ENCODE peak calls at places on chromosomes 7 and 10, in eight cellular contexts. A, Q, K, D, Y, F, C and Z are unnamed samples.

GRCh38 chr7:129875745-129876411 is 76.9 kb downstream of the UBE2H start:
- DNase-seq in K (no peak), Y (no peak), A (no peak), C (no peak), D (no peak), Q (no peak), F (peak; percentile 30), Z (no peak)

GRCh38 chr7:105934577-105935185 is 28.4 kb upstream of the CDHR3 start:
- DNase-seq in C (peak; percentile 27), Q (peak; percentile 26), F (peak; percentile 55), K (peak; percentile 56), A (no peak), D (peak; percentile 47), Y (no peak), Z (no peak)

GRCh38 chr7:45700556-45700955 is 126.4 kb downstream of the ADCY1 start:
- DNase-seq in D (peak; percentile 15), F (no peak), K (peak; percentile 23), Y (peak; percentile 80), A (peak; percentile 65), C (no peak), Q (peak; percentile 44), Z (no peak)

GRCh38 chr10:63627376-63627775 is 106.2 kb downstream of the REEP3 start:
- DNase-seq in Q (no peak), F (no peak), A (no peak), C (no peak), D (no peak), K (no peak), Y (no peak), Z (no peak)

GRCh38 chr7:147540743-147541142 is 1049.8 kb upstream of the C7orf33 start:
- DNase-seq in Q (no peak), K (no peak), C (no peak), Y (no peak), A (no peak), D (no peak), F (no peak), Z (no peak)

GRCh38 chr10:113961261-113961938 is 82.3 kb upstream of the ADRB1 start:
- DNase-seq in K (no peak), Y (no peak), F (no peak), C (no peak), D (no peak), Q (no peak), A (no peak), Z (no peak)

GRCh38 chr10:100996678-100997363 is 2.8 kb upstream of the LZTS2 start:
- DNase-seq in K (peak; percentile 49), F (peak; percentile 40), A (peak; percentile 91), C (no peak), Y (no peak), D (peak; percentile 55), Q (no peak), Z (no peak)

GRCh38 chr7:37062019-37062418 is 337.7 kb upstream of the AOAH start:
- DNase-seq in D (no peak), C (no peak), Y (no peak), K (no peak), Q (no peak), F (no peak), A (no peak), Z (no peak)

GRCh38 chr7:118918556-118918955 is 694.1 kb downstream of the ANKRD7 start:
- DNase-seq in K (no peak), C (no peak), D (no peak), Q (no peak), F (peak; percentile 19), A (no peak), Y (no peak), Z (no peak)

GRCh38 chr7:156334636-156335035 is 305.9 kb upstream of the RNF32 start:
- DNase-seq in Q (no peak), C (no peak), D (no peak), F (no peak), A (no peak), K (no peak), Y (no peak), Z (no peak)

GRCh38 chr7:919114-919442 is 35.4 kb downstream of the ADAP1 start:
- DNase-seq in K (no peak), F (no peak), Q (peak; percentile 8), C (no peak), Y (peak; percentile 54), A (peak; percentile 70), D (peak; percentile 4), Z (no peak)

DNA sequence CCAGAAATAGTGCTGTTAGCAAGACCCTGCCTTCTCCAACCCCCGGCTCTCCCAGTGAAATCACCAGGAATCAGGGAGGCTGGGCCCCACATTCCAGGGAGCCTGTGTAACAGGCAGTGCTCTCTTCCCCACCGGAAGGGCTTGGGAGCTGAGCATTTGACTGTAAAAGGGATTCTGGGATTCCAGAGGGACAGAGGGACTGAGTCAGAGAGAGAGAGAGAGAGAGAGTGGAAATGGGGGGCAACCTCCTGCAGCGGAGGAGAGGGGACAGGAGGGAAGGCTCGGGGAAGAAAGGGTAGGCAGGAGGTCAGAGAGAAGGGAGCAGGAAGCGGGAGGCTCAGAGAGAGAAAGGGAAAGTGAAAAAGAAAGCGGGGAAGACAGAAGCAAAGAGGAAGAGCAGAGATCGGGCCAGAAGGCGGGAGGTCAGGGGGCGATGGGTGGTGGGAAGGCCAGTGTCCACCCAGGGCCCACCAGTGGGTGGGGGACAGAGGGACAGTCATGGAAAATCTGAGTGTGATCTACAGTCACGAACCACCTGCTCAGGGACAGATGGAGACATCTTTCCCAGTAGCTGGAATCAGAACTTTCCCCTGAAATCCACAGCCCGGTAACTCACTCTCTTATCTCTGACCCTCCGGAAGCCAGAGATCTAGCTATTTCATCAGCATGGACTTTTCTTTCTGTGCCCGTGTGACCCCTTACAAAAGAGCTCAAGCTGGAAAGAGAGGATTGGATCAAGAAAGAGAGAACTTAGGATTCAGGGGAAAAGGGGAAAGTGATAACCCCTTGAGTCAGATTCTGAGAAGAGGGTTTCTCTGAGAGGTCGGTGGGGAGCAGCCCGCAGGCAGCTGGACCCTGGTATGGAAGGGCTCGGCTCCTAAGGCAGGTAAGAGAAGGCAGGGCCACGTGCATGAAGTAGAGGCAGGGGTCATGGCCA is 4.6 kb upstream of the SERPINE1 start:
- DNase-seq in C (no peak), K (peak; percentile 40), D (peak; percentile 90), Y (peak; percentile 83), F (peak; percentile 95), A (no peak), Q (peak; percentile 88), Z (peak; percentile 76)
- TF ChIP-seq POLR2A in C (no peak), K (no peak), D (peak; percentile 62), Y (no peak), F (peak; percentile 17), A (no peak), Q (no peak), Z (no peak)

GRCh38 chr7:39130740-39131538 is 153.2 kb downstream of the POU6F2 start:
- DNase-seq in Q (no peak), K (no peak), F (no peak), C (no peak), Y (no peak), D (no peak), A (no peak), Z (no peak)
- TF ChIP-seq POLR2A in Q (no peak), K (no peak), F (no peak), C (no peak), Y (no peak), D (no peak), A (no peak), Z (no peak)

GRCh38 chr7:30026229-30027064 is at the start of gene FKBP14:
- DNase-seq in K (peak; percentile 98), C (peak; percentile 98), Y (peak; percentile 98), A (peak; percentile 95), Q (peak; percentile 98), F (peak; percentile 100), D (peak; percentile 98), Z (peak; percentile 97)
- TF ChIP-seq POLR2A in K (no peak), C (no peak), Y (no peak), A (no peak), Q (no peak), F (no peak), D (no peak), Z (peak; percentile 29)

GRCh38 chr7:77199008-77199966 is at the start of gene FGL2:
- DNase-seq in K (peak; percentile 42), C (peak; percentile 21), F (no peak), Y (peak; percentile 82), Q (peak; percentile 71), D (peak; percentile 56), A (peak; percentile 85), Z (no peak)
- TF ChIP-seq POLR2A in K (no peak), C (peak; percentile 13), F (no peak), Y (no peak), Q (no peak), D (no peak), A (no peak), Z (no peak)